ENCODE peak calls at places on chromosomes 12 and 14, in nine cellular contexts. J is ELF-1; V is HS-5; O is stimulated activated CD8-positive, alpha-beta memory T cell treated with anti-CD3 and anti-CD28 coated beads, Interleukin-4, amount 100 ng/mL, for 1 hour; Z is EL; T is anterior cingulate cortex; R is naive thymus-derived CD4-positive, alpha-beta T cell; Y is nucleus accumbens; G is putamen. Q is an unnamed sample.

GRCh38 chr12:54169036-54169435 is 19.7 kb downstream of the SMUG1 start:
- DNase-seq in R (no peak), Y (no peak), G (no peak), O (no peak), Z (no peak), V (no peak), J (no peak), T (no peak), Q (no peak)

GRCh38 chr12:69023840-69024239 is 90.9 kb upstream of the CPM start:
- DNase-seq in G (no peak), O (no peak), T (no peak), Z (no peak), R (no peak), J (no peak), Y (no peak), V (no peak), Q (no peak)

GRCh38 chr12:41289461-41289860 is 101.3 kb downstream of the PDZRN4 start:
- DNase-seq in O (no peak), G (no peak), Z (no peak), T (no peak), V (no peak), J (no peak), Y (no peak), R (no peak), Q (no peak)

GRCh38 chr12:51752490-51752889 is 96.0 kb downstream of the FIGNL2 start:
- DNase-seq in Y (peak; percentile 94), J (peak; percentile 18), R (no peak), T (peak; percentile 83), G (peak; percentile 95), O (no peak), Z (peak; percentile 80), V (no peak), Q (peak; percentile 9)

GRCh38 chr12:59181378-59181777 is 261.1 kb upstream of the LRIG3 start:
- DNase-seq in Z (no peak), J (no peak), O (no peak), T (no peak), Y (no peak), G (no peak), R (no peak), V (no peak), Q (no peak)

GRCh38 chr12:88338486-88338885 is 196.4 kb downstream of the TMTC3 start:
- DNase-seq in V (no peak), R (no peak), T (no peak), O (no peak), J (no peak), G (no peak), Y (no peak), Z (no peak), Q (no peak)

GRCh38 chr12:105109465-105110212 is 2.1 kb downstream of the WASHC4 start:
- DNase-seq in Y (no peak), G (no peak), R (no peak), T (no peak), O (no peak), Z (peak; percentile 66), J (peak; percentile 46), V (no peak), Q (no peak)

GRCh38 chr12:109999983-110000505 is 814 bp downstream of the ANKRD13A start:
- DNase-seq in V (no peak), Y (no peak), R (no peak), O (no peak), T (no peak), Z (peak; percentile 34), G (no peak), J (peak; percentile 46), Q (peak; percentile 63)

GRCh38 chr12:67804168-67804567 is 155.6 kb downstream of the DYRK2 start:
- DNase-seq in T (no peak), Z (no peak), G (no peak), V (no peak), O (no peak), R (peak; percentile 61), J (no peak), Y (no peak), Q (no peak)

GRCh38 chr14:31927348-31927826 is 149.7 kb upstream of the ARHGAP5 start:
- DNase-seq in V (peak; percentile 77), O (no peak), Y (peak; percentile 30), Z (peak; percentile 93), J (peak; percentile 43), T (peak; percentile 7), G (peak; percentile 27), R (no peak), Q (peak; percentile 54)

GRCh38 chr12:11731455-11731854 is 82.0 kb downstream of the ETV6 start:
- DNase-seq in R (no peak), O (no peak), Y (no peak), Z (peak; percentile 63), T (no peak), J (no peak), V (no peak), G (no peak), Q (no peak)

GRCh38 chr14:76876076-76876475 is 49.9 kb downstream of the LRRC74A start:
- DNase-seq in V (peak; percentile 22), Z (peak; percentile 72), Y (peak; percentile 68), J (peak; percentile 88), R (peak; percentile 23), G (peak; percentile 67), T (peak; percentile 40), O (no peak), Q (peak; percentile 83)

GRCh38 chr12:74328623-74329022 is 209.0 kb upstream of the ATXN7L3B start:
- DNase-seq in O (no peak), R (no peak), V (no peak), G (no peak), Y (no peak), T (no peak), J (no peak), Z (peak; percentile 8), Q (peak; percentile 59)

GRCh38 chr12:63301311-63301710 is 150.3 kb upstream of the AVPR1A start:
- DNase-seq in T (no peak), O (no peak), R (no peak), J (no peak), V (no peak), G (no peak), Z (no peak), Y (no peak), Q (no peak)